ENCODE peak calls at places on chromosome 11, in six cellular contexts. Q is lung, K is ovary, P is T-helper 1 cell, C is GM12865, V is colonic mucosa. Z is an unnamed sample.

GRCh38 chr11:112292785-112293407 is 32.2 kb upstream of the PLET1 start:
- DNase-seq in Q (peak), K (no peak), P (no peak), C (no peak), V (no peak), Z (peak)

GRCh38 chr11:9301720-9302119 is 12.7 kb downstream of the TMEM41B start:
- DNase-seq in Q (no peak), K (no peak), P (no peak), C (no peak), V (no peak), Z (no peak)

GRCh38 chr11:115580927-115581680 is 76.9 kb upstream of the CADM1 start:
- DNase-seq in Q (no peak), K (no peak), P (no peak), C (no peak), V (peak), Z (no peak)

GRCh38 chr11:104713366-104713765 is 184.9 kb downstream of the CASP12 start:
- DNase-seq in Q (no peak), K (no peak), P (no peak), C (no peak), V (no peak), Z (no peak)

GRCh38 chr11:83175815-83176214 is 17.7 kb upstream of the ANKRD42 start:
- DNase-seq in Q (no peak), K (no peak), P (no peak), C (no peak), V (no peak), Z (no peak)

GRCh38 chr11:105179542-105180278 is 40.1 kb upstream of the CARD18 start:
- DNase-seq in Q (no peak), K (no peak), P (no peak), C (no peak), V (no peak), Z (no peak)

GRCh38 chr11:119794141-119794665 is 65.2 kb upstream of the NECTIN1 start:
- DNase-seq in Q (no peak), K (no peak), P (no peak), C (no peak), V (no peak), Z (no peak)

GRCh38 chr11:27227744-27228143 is 135.3 kb downstream of the CCDC34 start:
- DNase-seq in Q (no peak), K (no peak), P (no peak), C (no peak), V (no peak), Z (no peak)

GRCh38 chr11:16001899-16002426 is 354.4 kb downstream of the SOX6 start:
- DNase-seq in Q (peak), K (no peak), P (peak), C (peak), V (peak), Z (peak)

GRCh38 chr11:8252946-8253345 is 10.7 kb downstream of the LMO1 start:
- DNase-seq in Q (no peak), K (no peak), P (no peak), C (no peak), V (no peak), Z (no peak)

Z was measured in kidney glomerular epithelial cell.